ENCODE peak calls at places on chromosomes 2 and 18, in four cellular contexts. One of them, this sample, is unnamed.

GRCh38 chr2:199261936-199262335 is 195.8 kb downstream of the SATB2 start:
- DNase-seq in Peyer's patch: no peak
- DNase-seq in HEK293T: no peak
- DNase-seq in HTR-8/SVneo: no peak
- DNase-seq in this sample: no peak

GRCh38 chr2:146734042-146734715 is 1110.7 kb upstream of the ACVR2A start:
- DNase-seq in Peyer's patch: no peak
- DNase-seq in HEK293T: peak; percentile 40
- DNase-seq in HTR-8/SVneo: peak; percentile 52
- DNase-seq in this sample: no peak

GRCh38 chr2:126832038-126832437 is 66.7 kb upstream of the TEX51 start:
- DNase-seq in Peyer's patch: no peak
- DNase-seq in HEK293T: no peak
- DNase-seq in HTR-8/SVneo: no peak
- DNase-seq in this sample: no peak

GRCh38 chr18:49861659-49862058 is 48.3 kb upstream of the ACAA2 start:
- DNase-seq in Peyer's patch: no peak
- DNase-seq in HEK293T: no peak
- DNase-seq in HTR-8/SVneo: no peak
- DNase-seq in this sample: no peak

GRCh38 chr2:81260320-81260719 is 955.8 kb upstream of the LRRTM1 start:
- DNase-seq in Peyer's patch: no peak
- DNase-seq in HEK293T: no peak
- DNase-seq in HTR-8/SVneo: no peak
- DNase-seq in this sample: no peak

GRCh38 chr2:2326053-2326452 is 5.0 kb downstream of the MYT1L start:
- DNase-seq in Peyer's patch: no peak
- DNase-seq in HEK293T: no peak
- DNase-seq in HTR-8/SVneo: no peak
- DNase-seq in this sample: no peak

GRCh38 chr2:45170976-45171514 is 161.8 kb upstream of the SIX2 start:
- DNase-seq in Peyer's patch: no peak
- DNase-seq in HEK293T: no peak
- DNase-seq in HTR-8/SVneo: no peak
- DNase-seq in this sample: no peak

GRCh38 chr2:38428940-38429339 is 51.9 kb upstream of the ATL2 start:
- DNase-seq in Peyer's patch: no peak
- DNase-seq in HEK293T: no peak
- DNase-seq in HTR-8/SVneo: no peak
- DNase-seq in this sample: no peak

GRCh38 chr2:134327367-134327766 is 73.5 kb downstream of the MGAT5 start:
- DNase-seq in Peyer's patch: no peak
- DNase-seq in HEK293T: no peak
- DNase-seq in HTR-8/SVneo: no peak
- DNase-seq in this sample: no peak

GRCh38 chr2:143463717-143464116 is 334.5 kb downstream of the ARHGAP15 start:
- DNase-seq in Peyer's patch: no peak
- DNase-seq in HEK293T: no peak
- DNase-seq in HTR-8/SVneo: no peak
- DNase-seq in this sample: no peak

GRCh38 chr18:911025-911424 is 6.4 kb downstream of the ADCYAP1 start:
- DNase-seq in Peyer's patch: no peak
- DNase-seq in HEK293T: no peak
- DNase-seq in HTR-8/SVneo: no peak
- DNase-seq in this sample: no peak

GRCh38 chr2:142180820-142181533 is 50.2 kb upstream of the LRP1B start:
- DNase-seq in Peyer's patch: no peak
- DNase-seq in HEK293T: peak; percentile 40
- DNase-seq in HTR-8/SVneo: peak; percentile 3
- DNase-seq in this sample: no peak

GRCh38 chr2:160379399-160379798 is 114.2 kb downstream of the RBMS1 start:
- DNase-seq in Peyer's patch: no peak
- DNase-seq in HEK293T: no peak
- DNase-seq in HTR-8/SVneo: no peak
- DNase-seq in this sample: no peak

GRCh38 chr2:218290316-218291261 is 1.7 kb downstream of the TMBIM1 start:
- DNase-seq in Peyer's patch: peak; percentile 88
- DNase-seq in HEK293T: no peak
- DNase-seq in HTR-8/SVneo: no peak
- DNase-seq in this sample: no peak

GRCh38 chr2:55992465-55992864 is 68.9 kb upstream of the EFEMP1 start:
- DNase-seq in Peyer's patch: no peak
- DNase-seq in HEK293T: no peak
- DNase-seq in HTR-8/SVneo: peak; percentile 85
- DNase-seq in this sample: no peak

GRCh38 chr18:2559249-2559648 is 12.1 kb downstream of the METTL4 start:
- DNase-seq in Peyer's patch: no peak
- DNase-seq in HEK293T: no peak
- DNase-seq in HTR-8/SVneo: no peak
- DNase-seq in this sample: no peak

GRCh38 chr2:232986155-232986554 is 26.9 kb downstream of the NGEF start:
- DNase-seq in Peyer's patch: no peak
- DNase-seq in HEK293T: no peak
- DNase-seq in HTR-8/SVneo: no peak
- DNase-seq in this sample: no peak

GRCh38 chr2:152166633-152167032 is 8.9 kb downstream of the STAM2 start:
- DNase-seq in Peyer's patch: no peak
- DNase-seq in HEK293T: no peak
- DNase-seq in HTR-8/SVneo: no peak
- DNase-seq in this sample: no peak

GRCh38 chr2:56749152-56749752 is 565.5 kb downstream of the CCDC85A start:
- DNase-seq in Peyer's patch: no peak
- DNase-seq in HEK293T: peak; percentile 19
- DNase-seq in HTR-8/SVneo: peak; percentile 11
- DNase-seq in this sample: no peak

GRCh38 chr2:1739961-1740713 is 4.2 kb downstream of the PXDN start:
- DNase-seq in Peyer's patch: peak; percentile 10
- DNase-seq in HEK293T: no peak
- DNase-seq in HTR-8/SVneo: no peak
- DNase-seq in this sample: peak; percentile 19

GRCh38 chr2:51039581-51039980 is 7.6 kb upstream of the NRXN1 start:
- DNase-seq in Peyer's patch: no peak
- DNase-seq in HEK293T: no peak
- DNase-seq in HTR-8/SVneo: no peak
- DNase-seq in this sample: no peak

GRCh38 chr2:113185643-113186315 is 12.0 kb downstream of the PSD4 start:
- DNase-seq in Peyer's patch: no peak
- DNase-seq in HEK293T: no peak
- DNase-seq in HTR-8/SVneo: no peak
- DNase-seq in this sample: peak; percentile 51

GRCh38 chr18:66495844-66496243 is 108.0 kb downstream of the CDH19 start:
- DNase-seq in Peyer's patch: no peak
- DNase-seq in HEK293T: peak; percentile 5
- DNase-seq in HTR-8/SVneo: no peak
- DNase-seq in this sample: peak; percentile 46

GRCh38 chr2:187461294-187462261 is 13.5 kb upstream of the CALCRL start:
- DNase-seq in Peyer's patch: no peak
- DNase-seq in HEK293T: no peak
- DNase-seq in HTR-8/SVneo: peak; percentile 49
- DNase-seq in this sample: peak; percentile 26